ENCODE peak calls at places on chromosomes 1 and 21, in four cellular contexts. One of them, this sample, is unnamed.

GRCh38 chr1:18464665-18465050 is 16.1 kb upstream of the KLHDC7A start:
- DNase-seq in heart right ventricle: no peak
- DNase-seq in Panc1: no peak
- DNase-seq in mammary epithelial cell: no peak
- DNase-seq in this sample: peak; percentile 81

GRCh38 chr1:34710811-34711210 is 44.0 kb upstream of the GJB5 start:
- DNase-seq in heart right ventricle: no peak
- DNase-seq in mammary epithelial cell: no peak
- DNase-seq in Panc1: no peak
- DNase-seq in this sample: no peak

GRCh38 chr1:207060596-207060995 is 7.5 kb downstream of the PFKFB2 start:
- DNase-seq in heart right ventricle: no peak
- DNase-seq in Panc1: no peak
- DNase-seq in mammary epithelial cell: no peak
- DNase-seq in this sample: no peak

GRCh38 chr1:55195523-55196233 is 19.5 kb downstream of the USP24 start:
- DNase-seq in heart right ventricle: no peak
- DNase-seq in Panc1: no peak
- DNase-seq in mammary epithelial cell: peak; percentile 42
- DNase-seq in this sample: no peak

GRCh38 chr1:25021586-25022215 is 91.6 kb upstream of the RUNX3 start:
- DNase-seq in heart right ventricle: no peak
- DNase-seq in Panc1: no peak
- DNase-seq in mammary epithelial cell: no peak
- DNase-seq in this sample: no peak

GRCh38 chr21:16624468-16625102 is 888.3 kb upstream of the CXADR start:
- DNase-seq in mammary epithelial cell: no peak
- DNase-seq in heart right ventricle: no peak
- DNase-seq in Panc1: no peak
- DNase-seq in this sample: no peak

GRCh38 chr1:96515430-96515829 is 206.2 kb upstream of the PTBP2 start:
- DNase-seq in heart right ventricle: no peak
- DNase-seq in Panc1: no peak
- DNase-seq in mammary epithelial cell: no peak
- DNase-seq in this sample: no peak

GRCh38 chr21:45158491-45159423 is 84.4 kb downstream of the ADARB1 start:
- DNase-seq in Panc1: no peak
- DNase-seq in heart right ventricle: no peak
- DNase-seq in mammary epithelial cell: no peak
- DNase-seq in this sample: no peak

GRCh38 chr1:99986656-99987225 is 16.9 kb downstream of the SLC35A3 start:
- DNase-seq in mammary epithelial cell: no peak
- DNase-seq in Panc1: no peak
- DNase-seq in heart right ventricle: no peak
- DNase-seq in this sample: no peak

GRCh38 chr21:34904526-34905298 is 144.4 kb downstream of the RUNX1 start:
- DNase-seq in Panc1: no peak
- DNase-seq in mammary epithelial cell: no peak
- DNase-seq in heart right ventricle: no peak
- DNase-seq in this sample: no peak

GRCh38 chr1:204971700-204972336 is 71.2 kb upstream of the CNTN2 start:
- DNase-seq in Panc1: no peak
- DNase-seq in mammary epithelial cell: peak; percentile 59
- DNase-seq in heart right ventricle: no peak
- DNase-seq in this sample: no peak

GRCh38 chr1:162649606-162650005 is 17.3 kb downstream of the DDR2 start:
- DNase-seq in Panc1: no peak
- DNase-seq in heart right ventricle: no peak
- DNase-seq in mammary epithelial cell: no peak
- DNase-seq in this sample: no peak

GRCh38 chr21:41564871-41565281 is 56.9 kb upstream of the TMPRSS2 start:
- DNase-seq in Panc1: no peak
- DNase-seq in heart right ventricle: no peak
- DNase-seq in mammary epithelial cell: peak; percentile 32
- DNase-seq in this sample: peak; percentile 34

GRCh38 chr1:167488786-167489185 is 29.5 kb downstream of the CD247 start:
- DNase-seq in heart right ventricle: no peak
- DNase-seq in mammary epithelial cell: no peak
- DNase-seq in Panc1: no peak
- DNase-seq in this sample: no peak

GRCh38 chr1:8712413-8713229 is 104.8 kb downstream of the RERE start:
- DNase-seq in Panc1: peak; percentile 73
- DNase-seq in heart right ventricle: no peak
- DNase-seq in mammary epithelial cell: peak; percentile 50
- DNase-seq in this sample: no peak

GRCh38 chr1:212291505-212292134 is 6.4 kb downstream of the PPP2R5A start:
- DNase-seq in heart right ventricle: no peak
- DNase-seq in mammary epithelial cell: peak; percentile 50
- DNase-seq in Panc1: no peak
- DNase-seq in this sample: no peak

GRCh38 chr1:100358210-100358609 is 5.9 kb downstream of the CDC14A start:
- DNase-seq in heart right ventricle: no peak
- DNase-seq in mammary epithelial cell: no peak
- DNase-seq in Panc1: no peak
- DNase-seq in this sample: no peak

GRCh38 chr1:73056826-73057225 is 774.5 kb upstream of the NEGR1 start:
- DNase-seq in mammary epithelial cell: no peak
- DNase-seq in Panc1: no peak
- DNase-seq in heart right ventricle: no peak
- DNase-seq in this sample: no peak

GRCh38 chr21:34558960-34559631 is 47.1 kb upstream of the KCNE1 start:
- DNase-seq in heart right ventricle: no peak
- DNase-seq in Panc1: no peak
- DNase-seq in mammary epithelial cell: peak; percentile 55
- DNase-seq in this sample: no peak

DNA sequence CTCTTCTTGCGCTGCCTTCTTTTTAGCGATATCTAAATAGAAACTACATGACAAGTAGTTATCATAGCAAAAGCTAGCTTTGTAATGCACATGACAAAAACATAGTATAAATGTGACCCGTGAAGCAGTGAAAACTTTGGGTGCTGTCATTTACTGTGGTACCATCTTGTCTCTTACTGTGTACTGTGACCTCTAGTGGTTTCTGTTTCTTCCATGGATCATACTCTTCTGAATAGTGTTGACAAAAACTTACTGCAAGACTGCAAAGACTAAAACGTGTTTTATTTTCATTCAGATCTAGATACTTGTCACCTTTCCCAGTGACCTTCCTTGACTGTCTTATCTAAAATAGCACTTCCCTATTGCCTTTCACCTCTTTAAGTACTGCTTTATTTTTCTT is 6.1 kb downstream of the RLF start:
- DNase-seq in Panc1: no peak
- DNase-seq in heart right ventricle: no peak
- DNase-seq in mammary epithelial cell: no peak
- DNase-seq in this sample: no peak
- H3K27ac ChIP-seq in Panc1: no peak overlapping the region
- H3K27ac ChIP-seq in heart right ventricle: no peak overlapping the region
- H3K27ac ChIP-seq in mammary epithelial cell: no peak overlapping the region
- H3K27ac ChIP-seq in this sample: no peak overlapping the region

GRCh38 chr1:154870117-154870571 is at the start of gene KCNN3:
- DNase-seq in Panc1: peak; percentile 41
- DNase-seq in mammary epithelial cell: peak; percentile 87
- DNase-seq in heart right ventricle: peak; percentile 93
- DNase-seq in this sample: peak; percentile 96
- H3K4me3 ChIP-seq in Panc1: peak within 1 kb of the TSS; percentile 24
- H3K4me3 ChIP-seq in mammary epithelial cell: no peak within 1 kb of the TSS
- H3K4me3 ChIP-seq in heart right ventricle: peak within 1 kb of the TSS; percentile 58
- H3K4me3 ChIP-seq in this sample: no peak within 1 kb of the TSS

GRCh38 chr1:27031235-27032118 is 18.8 kb upstream of the TENT5B start:
- DNase-seq in Panc1: no peak
- DNase-seq in heart right ventricle: peak; percentile 86
- DNase-seq in mammary epithelial cell: peak; percentile 86
- DNase-seq in this sample: peak; percentile 91

GRCh38 chr1:27027575-27028250 is 15.1 kb upstream of the TENT5B start:
- DNase-seq in Panc1: no peak
- DNase-seq in mammary epithelial cell: no peak
- DNase-seq in heart right ventricle: no peak
- DNase-seq in this sample: no peak

GRCh38 chr1:27026621-27027574 is 14.2 kb upstream of the TENT5B start:
- DNase-seq in Panc1: no peak
- DNase-seq in heart right ventricle: peak; percentile 37
- DNase-seq in mammary epithelial cell: peak; percentile 64
- DNase-seq in this sample: no peak

GRCh38 chr1:27032119-27032461 is 19.4 kb upstream of the TENT5B start:
- DNase-seq in heart right ventricle: no peak
- DNase-seq in mammary epithelial cell: no peak
- DNase-seq in Panc1: no peak
- DNase-seq in this sample: no peak

GRCh38 chr1:27029517-27029916 is 16.9 kb upstream of the TENT5B start:
- DNase-seq in mammary epithelial cell: no peak
- DNase-seq in Panc1: no peak
- DNase-seq in heart right ventricle: no peak
- DNase-seq in this sample: no peak
- TF ChIP-seq CTCF in mammary epithelial cell: no peak
- TF ChIP-seq CTCF in Panc1: no peak
- TF ChIP-seq CTCF in heart right ventricle: no peak
- TF ChIP-seq CTCF in this sample: no peak

GRCh38 chr1:224501836-224502235 is 67.2 kb upstream of the WDR26 start:
- DNase-seq in heart right ventricle: no peak
- DNase-seq in mammary epithelial cell: no peak
- DNase-seq in Panc1: no peak
- DNase-seq in this sample: no peak
- H3K27ac ChIP-seq in heart right ventricle: peak overlapping the region; percentile 75
- H3K27ac ChIP-seq in mammary epithelial cell: no peak overlapping the region
- H3K27ac ChIP-seq in Panc1: peak overlapping the region; percentile 89
- H3K27ac ChIP-seq in this sample: peak overlapping the region; percentile 91

GRCh38 chr1:27527857-27528700 is 38.1 kb upstream of the WASF2 start:
- DNase-seq in heart right ventricle: peak; percentile 61
- DNase-seq in Panc1: no peak
- DNase-seq in mammary epithelial cell: peak; percentile 87
- DNase-seq in this sample: peak; percentile 74
- H3K4me3 ChIP-seq in heart right ventricle: peak overlapping the region; percentile 55
- H3K4me3 ChIP-seq in Panc1: peak overlapping the region; percentile 30
- H3K4me3 ChIP-seq in mammary epithelial cell: peak overlapping the region; percentile 26
- H3K4me3 ChIP-seq in this sample: peak overlapping the region; percentile 15

DNA sequence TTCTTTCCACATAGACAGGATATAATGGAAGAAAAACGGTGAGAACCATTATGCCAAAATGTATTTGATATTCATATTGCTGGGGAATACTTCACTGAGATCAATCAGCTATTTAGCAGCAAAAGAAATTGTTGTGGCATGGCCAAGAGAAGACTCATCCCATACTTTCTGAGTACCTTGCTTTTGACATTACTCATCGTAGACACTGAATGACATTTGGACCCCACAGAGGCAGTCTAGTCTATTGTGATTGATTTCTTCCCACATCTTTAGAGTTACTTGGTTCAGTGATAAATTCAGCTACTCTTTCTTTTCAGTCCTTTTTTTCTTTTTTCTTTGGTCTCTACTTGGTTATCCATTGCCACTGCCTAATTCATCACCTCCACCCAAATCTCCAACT is 22.1 kb downstream of the ATP1B1 start:
- DNase-seq in mammary epithelial cell: no peak
- DNase-seq in heart right ventricle: no peak
- DNase-seq in Panc1: no peak
- DNase-seq in this sample: no peak
- TF ChIP-seq CTCF in mammary epithelial cell: no peak
- TF ChIP-seq CTCF in heart right ventricle: no peak
- TF ChIP-seq CTCF in Panc1: no peak
- TF ChIP-seq CTCF in this sample: no peak

This sample was measured in body of pancreas.